ENCODE peak calls at places on chromosomes 13 and 19, in six cellular contexts. One of them, this sample, is unnamed.

GRCh38 chr19:55228015-55228391 is 560 bp downstream of the TMEM86B start:
- DNase-seq in ovary: no peak
- DNase-seq in iris pigment epithelial cell: no peak
- DNase-seq in activated CD8-positive, alpha-beta memory T cell treated with anti-CD3 and anti-CD28 coated beads for 1 hour: no peak
- DNase-seq in DMS153: no peak
- DNase-seq in Caki2: no peak
- DNase-seq in this sample: peak

GRCh38 chr13:31046711-31047279 is 114.3 kb downstream of the TEX26 start:
- DNase-seq in ovary: peak
- DNase-seq in iris pigment epithelial cell: peak
- DNase-seq in activated CD8-positive, alpha-beta memory T cell treated with anti-CD3 and anti-CD28 coated beads for 1 hour: no peak
- DNase-seq in DMS153: peak
- DNase-seq in Caki2: peak
- DNase-seq in this sample: peak

GRCh38 chr19:54388001-54388802 is 23.5 kb upstream of the LAIR1 start:
- DNase-seq in ovary: no peak
- DNase-seq in iris pigment epithelial cell: no peak
- DNase-seq in activated CD8-positive, alpha-beta memory T cell treated with anti-CD3 and anti-CD28 coated beads for 1 hour: peak
- DNase-seq in DMS153: no peak
- DNase-seq in Caki2: no peak
- DNase-seq in this sample: no peak

GRCh38 chr19:42086188-42086736 is 10.3 kb downstream of the ZNF574 start:
- DNase-seq in ovary: no peak
- DNase-seq in iris pigment epithelial cell: no peak
- DNase-seq in activated CD8-positive, alpha-beta memory T cell treated with anti-CD3 and anti-CD28 coated beads for 1 hour: no peak
- DNase-seq in DMS153: no peak
- DNase-seq in Caki2: no peak
- DNase-seq in this sample: no peak

GRCh38 chr13:80157261-80157942 is 183.5 kb downstream of the SPRY2 start:
- DNase-seq in ovary: no peak
- DNase-seq in iris pigment epithelial cell: peak
- DNase-seq in activated CD8-positive, alpha-beta memory T cell treated with anti-CD3 and anti-CD28 coated beads for 1 hour: no peak
- DNase-seq in DMS153: no peak
- DNase-seq in Caki2: no peak
- DNase-seq in this sample: no peak

GRCh38 chr19:35213678-35214632 is 14.6 kb downstream of the FAM187B start:
- DNase-seq in ovary: no peak
- DNase-seq in iris pigment epithelial cell: peak
- DNase-seq in activated CD8-positive, alpha-beta memory T cell treated with anti-CD3 and anti-CD28 coated beads for 1 hour: peak
- DNase-seq in DMS153: peak
- DNase-seq in Caki2: peak
- DNase-seq in this sample: peak

GRCh38 chr13:108332791-108333190 is 63.3 kb downstream of the TNFSF13B start:
- DNase-seq in ovary: no peak
- DNase-seq in iris pigment epithelial cell: no peak
- DNase-seq in activated CD8-positive, alpha-beta memory T cell treated with anti-CD3 and anti-CD28 coated beads for 1 hour: no peak
- DNase-seq in DMS153: no peak
- DNase-seq in Caki2: no peak
- DNase-seq in this sample: no peak

GRCh38 chr19:45587873-45588272 is 3.3 kb upstream of the OPA3 start:
- DNase-seq in ovary: no peak
- DNase-seq in iris pigment epithelial cell: no peak
- DNase-seq in activated CD8-positive, alpha-beta memory T cell treated with anti-CD3 and anti-CD28 coated beads for 1 hour: no peak
- DNase-seq in DMS153: no peak
- DNase-seq in Caki2: peak
- DNase-seq in this sample: peak

GRCh38 chr13:37565425-37565824 is 33.1 kb downstream of the POSTN start:
- DNase-seq in ovary: no peak
- DNase-seq in iris pigment epithelial cell: no peak
- DNase-seq in activated CD8-positive, alpha-beta memory T cell treated with anti-CD3 and anti-CD28 coated beads for 1 hour: no peak
- DNase-seq in DMS153: no peak
- DNase-seq in Caki2: no peak
- DNase-seq in this sample: no peak

GRCh38 chr19:3360494-3361383 is 5.6 kb upstream of the NFIC start:
- DNase-seq in ovary: peak
- DNase-seq in iris pigment epithelial cell: peak
- DNase-seq in activated CD8-positive, alpha-beta memory T cell treated with anti-CD3 and anti-CD28 coated beads for 1 hour: peak
- DNase-seq in DMS153: no peak
- DNase-seq in Caki2: no peak
- DNase-seq in this sample: no peak

GRCh38 chr13:100432611-100433010 is 156.0 kb downstream of the GGACT start:
- DNase-seq in ovary: no peak
- DNase-seq in iris pigment epithelial cell: no peak
- DNase-seq in activated CD8-positive, alpha-beta memory T cell treated with anti-CD3 and anti-CD28 coated beads for 1 hour: no peak
- DNase-seq in DMS153: no peak
- DNase-seq in Caki2: no peak
- DNase-seq in this sample: no peak

GRCh38 chr13:98977568-98978270 is at the start of gene DOCK9:
- DNase-seq in ovary: peak
- DNase-seq in iris pigment epithelial cell: peak
- DNase-seq in activated CD8-positive, alpha-beta memory T cell treated with anti-CD3 and anti-CD28 coated beads for 1 hour: no peak
- DNase-seq in DMS153: no peak
- DNase-seq in Caki2: no peak
- DNase-seq in this sample: peak

GRCh38 chr13:110648155-110648819 is 32.9 kb downstream of the NAXD start:
- DNase-seq in ovary: no peak
- DNase-seq in iris pigment epithelial cell: no peak
- DNase-seq in activated CD8-positive, alpha-beta memory T cell treated with anti-CD3 and anti-CD28 coated beads for 1 hour: no peak
- DNase-seq in DMS153: no peak
- DNase-seq in Caki2: no peak
- DNase-seq in this sample: no peak

GRCh38 chr19:18656337-18657086 is 19.7 kb downstream of the KLHL26 start:
- DNase-seq in ovary: no peak
- DNase-seq in iris pigment epithelial cell: no peak
- DNase-seq in activated CD8-positive, alpha-beta memory T cell treated with anti-CD3 and anti-CD28 coated beads for 1 hour: no peak
- DNase-seq in DMS153: no peak
- DNase-seq in Caki2: no peak
- DNase-seq in this sample: no peak

GRCh38 chr13:61316647-61317046 is 99.0 kb downstream of the PCDH20 start:
- DNase-seq in ovary: no peak
- DNase-seq in iris pigment epithelial cell: no peak
- DNase-seq in activated CD8-positive, alpha-beta memory T cell treated with anti-CD3 and anti-CD28 coated beads for 1 hour: no peak
- DNase-seq in DMS153: no peak
- DNase-seq in Caki2: no peak
- DNase-seq in this sample: no peak

GRCh38 chr13:98775844-98776598 is 23.5 kb upstream of the SLC15A1 start:
- DNase-seq in ovary: no peak
- DNase-seq in iris pigment epithelial cell: peak
- DNase-seq in activated CD8-positive, alpha-beta memory T cell treated with anti-CD3 and anti-CD28 coated beads for 1 hour: no peak
- DNase-seq in DMS153: no peak
- DNase-seq in Caki2: peak
- DNase-seq in this sample: peak

GRCh38 chr13:60439201-60439600 is 42.2 kb downstream of the TDRD3 start:
- DNase-seq in ovary: no peak
- DNase-seq in iris pigment epithelial cell: no peak
- DNase-seq in activated CD8-positive, alpha-beta memory T cell treated with anti-CD3 and anti-CD28 coated beads for 1 hour: no peak
- DNase-seq in DMS153: no peak
- DNase-seq in Caki2: no peak
- DNase-seq in this sample: no peak

GRCh38 chr19:58009301-58009665 is 6.7 kb upstream of the ZNF606 start:
- DNase-seq in ovary: no peak
- DNase-seq in iris pigment epithelial cell: no peak
- DNase-seq in activated CD8-positive, alpha-beta memory T cell treated with anti-CD3 and anti-CD28 coated beads for 1 hour: no peak
- DNase-seq in DMS153: no peak
- DNase-seq in Caki2: no peak
- DNase-seq in this sample: no peak

GRCh38 chr13:102214956-102215355 is 186.9 kb downstream of the FGF14 start:
- DNase-seq in ovary: no peak
- DNase-seq in iris pigment epithelial cell: no peak
- DNase-seq in activated CD8-positive, alpha-beta memory T cell treated with anti-CD3 and anti-CD28 coated beads for 1 hour: no peak
- DNase-seq in DMS153: no peak
- DNase-seq in Caki2: no peak
- DNase-seq in this sample: no peak

GRCh38 chr19:5882421-5882968 is 12.2 kb upstream of the FUT5 start:
- DNase-seq in ovary: no peak
- DNase-seq in iris pigment epithelial cell: peak
- DNase-seq in activated CD8-positive, alpha-beta memory T cell treated with anti-CD3 and anti-CD28 coated beads for 1 hour: no peak
- DNase-seq in DMS153: no peak
- DNase-seq in Caki2: no peak
- DNase-seq in this sample: no peak

GRCh38 chr19:39405930-39406655 is 554 bp upstream of the ZFP36 start:
- DNase-seq in ovary: no peak
- DNase-seq in iris pigment epithelial cell: peak
- DNase-seq in activated CD8-positive, alpha-beta memory T cell treated with anti-CD3 and anti-CD28 coated beads for 1 hour: peak
- DNase-seq in DMS153: no peak
- DNase-seq in Caki2: no peak
- DNase-seq in this sample: no peak

GRCh38 chr13:97567510-97568243 is 133.7 kb downstream of the RAP2A start:
- DNase-seq in ovary: no peak
- DNase-seq in iris pigment epithelial cell: peak
- DNase-seq in activated CD8-positive, alpha-beta memory T cell treated with anti-CD3 and anti-CD28 coated beads for 1 hour: no peak
- DNase-seq in DMS153: no peak
- DNase-seq in Caki2: peak
- DNase-seq in this sample: peak

GRCh38 chr13:51827254-51827653 is 17.7 kb downstream of the TMEM272 start:
- DNase-seq in ovary: no peak
- DNase-seq in iris pigment epithelial cell: no peak
- DNase-seq in activated CD8-positive, alpha-beta memory T cell treated with anti-CD3 and anti-CD28 coated beads for 1 hour: no peak
- DNase-seq in DMS153: no peak
- DNase-seq in Caki2: no peak
- DNase-seq in this sample: no peak

GRCh38 chr13:100213576-100213975 is 124.7 kb downstream of the PCCA start:
- DNase-seq in ovary: no peak
- DNase-seq in iris pigment epithelial cell: peak
- DNase-seq in activated CD8-positive, alpha-beta memory T cell treated with anti-CD3 and anti-CD28 coated beads for 1 hour: no peak
- DNase-seq in DMS153: no peak
- DNase-seq in Caki2: no peak
- DNase-seq in this sample: no peak

GRCh38 chr19:39502640-39503417 is 4.1 kb downstream of the DLL3 start:
- DNase-seq in ovary: peak
- DNase-seq in iris pigment epithelial cell: peak
- DNase-seq in activated CD8-positive, alpha-beta memory T cell treated with anti-CD3 and anti-CD28 coated beads for 1 hour: peak
- DNase-seq in DMS153: no peak
- DNase-seq in Caki2: peak
- DNase-seq in this sample: peak

GRCh38 chr19:12694641-12695040 is 1.8 kb downstream of the FBXW9 start:
- DNase-seq in ovary: no peak
- DNase-seq in iris pigment epithelial cell: no peak
- DNase-seq in activated CD8-positive, alpha-beta memory T cell treated with anti-CD3 and anti-CD28 coated beads for 1 hour: no peak
- DNase-seq in DMS153: no peak
- DNase-seq in Caki2: no peak
- DNase-seq in this sample: no peak

GRCh38 chr13:26568132-26568815 is 10.8 kb downstream of the WASF3 start:
- DNase-seq in ovary: no peak
- DNase-seq in iris pigment epithelial cell: no peak
- DNase-seq in activated CD8-positive, alpha-beta memory T cell treated with anti-CD3 and anti-CD28 coated beads for 1 hour: no peak
- DNase-seq in DMS153: no peak
- DNase-seq in Caki2: no peak
- DNase-seq in this sample: no peak

GRCh38 chr13:39957868-39958676 is 302.6 kb downstream of the COG6 start:
- DNase-seq in ovary: no peak
- DNase-seq in iris pigment epithelial cell: no peak
- DNase-seq in activated CD8-positive, alpha-beta memory T cell treated with anti-CD3 and anti-CD28 coated beads for 1 hour: no peak
- DNase-seq in DMS153: no peak
- DNase-seq in Caki2: no peak
- DNase-seq in this sample: no peak

GRCh38 chr19:18453269-18454024 is 15.5 kb upstream of the ISYNA1 start:
- DNase-seq in ovary: no peak
- DNase-seq in iris pigment epithelial cell: no peak
- DNase-seq in activated CD8-positive, alpha-beta memory T cell treated with anti-CD3 and anti-CD28 coated beads for 1 hour: no peak
- DNase-seq in DMS153: no peak
- DNase-seq in Caki2: peak
- DNase-seq in this sample: no peak

GRCh38 chr19:3304871-3305423 is 61.4 kb upstream of the NFIC start:
- DNase-seq in ovary: peak
- DNase-seq in iris pigment epithelial cell: peak
- DNase-seq in activated CD8-positive, alpha-beta memory T cell treated with anti-CD3 and anti-CD28 coated beads for 1 hour: peak
- DNase-seq in DMS153: peak
- DNase-seq in Caki2: peak
- DNase-seq in this sample: peak

GRCh38 chr13:50198508-50198907 is 183.3 kb downstream of the KCNRG start:
- DNase-seq in ovary: no peak
- DNase-seq in iris pigment epithelial cell: peak
- DNase-seq in activated CD8-positive, alpha-beta memory T cell treated with anti-CD3 and anti-CD28 coated beads for 1 hour: no peak
- DNase-seq in DMS153: no peak
- DNase-seq in Caki2: no peak
- DNase-seq in this sample: no peak

GRCh38 chr13:113777311-113778260 is 18.6 kb downstream of the TMEM255B start:
- DNase-seq in ovary: peak
- DNase-seq in iris pigment epithelial cell: peak
- DNase-seq in activated CD8-positive, alpha-beta memory T cell treated with anti-CD3 and anti-CD28 coated beads for 1 hour: no peak
- DNase-seq in DMS153: no peak
- DNase-seq in Caki2: no peak
- DNase-seq in this sample: peak

GRCh38 chr13:39875583-39875982 is 220.1 kb downstream of the COG6 start:
- DNase-seq in ovary: peak
- DNase-seq in iris pigment epithelial cell: peak
- DNase-seq in activated CD8-positive, alpha-beta memory T cell treated with anti-CD3 and anti-CD28 coated beads for 1 hour: no peak
- DNase-seq in DMS153: no peak
- DNase-seq in Caki2: no peak
- DNase-seq in this sample: no peak

GRCh38 chr13:98839826-98840769 is 87.6 kb upstream of the SLC15A1 start:
- DNase-seq in ovary: peak
- DNase-seq in iris pigment epithelial cell: peak
- DNase-seq in activated CD8-positive, alpha-beta memory T cell treated with anti-CD3 and anti-CD28 coated beads for 1 hour: no peak
- DNase-seq in DMS153: peak
- DNase-seq in Caki2: peak
- DNase-seq in this sample: peak

GRCh38 chr13:80979035-80979641 is 638.2 kb upstream of the SPRY2 start:
- DNase-seq in ovary: no peak
- DNase-seq in iris pigment epithelial cell: peak
- DNase-seq in activated CD8-positive, alpha-beta memory T cell treated with anti-CD3 and anti-CD28 coated beads for 1 hour: no peak
- DNase-seq in DMS153: peak
- DNase-seq in Caki2: peak
- DNase-seq in this sample: peak

GRCh38 chr19:28010656-28011055 is 1202.3 kb downstream of the UQCRFS1 start:
- DNase-seq in ovary: no peak
- DNase-seq in iris pigment epithelial cell: no peak
- DNase-seq in activated CD8-positive, alpha-beta memory T cell treated with anti-CD3 and anti-CD28 coated beads for 1 hour: no peak
- DNase-seq in DMS153: no peak
- DNase-seq in Caki2: no peak
- DNase-seq in this sample: peak

GRCh38 chr13:95607363-95607762 is 37.1 kb downstream of the DZIP1 start:
- DNase-seq in ovary: no peak
- DNase-seq in iris pigment epithelial cell: peak
- DNase-seq in activated CD8-positive, alpha-beta memory T cell treated with anti-CD3 and anti-CD28 coated beads for 1 hour: no peak
- DNase-seq in DMS153: peak
- DNase-seq in Caki2: peak
- DNase-seq in this sample: no peak

GRCh38 chr19:47411101-47411500 is 8.2 kb downstream of the MEIS3 start:
- DNase-seq in ovary: no peak
- DNase-seq in iris pigment epithelial cell: no peak
- DNase-seq in activated CD8-positive, alpha-beta memory T cell treated with anti-CD3 and anti-CD28 coated beads for 1 hour: no peak
- DNase-seq in DMS153: no peak
- DNase-seq in Caki2: no peak
- DNase-seq in this sample: no peak

This sample was measured in hepatocyte.